ENCODE peak calls at places on chromosomes 12 and 14, in five cellular contexts. H, X, P, R and B are unnamed samples.

GRCh38 chr12:100789146-100789545 is 5.4 kb upstream of the ANO4 start:
- DNase-seq in H (no peak), X (no peak), P (no peak), R (no peak), B (no peak)

GRCh38 chr12:114500775-114501473 is 95.0 kb upstream of the TBX5 start:
- DNase-seq in X (no peak), P (no peak), H (no peak), R (no peak), B (no peak)

GRCh38 chr14:47675489-47676300 is at the start of gene MDGA2:
- DNase-seq in P (no peak), X (no peak), H (peak), R (no peak), B (peak)

GRCh38 chr14:101449114-101449513 is 112.2 kb upstream of the DIO3 start:
- DNase-seq in X (no peak), R (peak), P (no peak), H (no peak), B (no peak)

GRCh38 chr14:85342858-85343607 is 186.9 kb upstream of the FLRT2 start:
- DNase-seq in X (no peak), P (no peak), H (no peak), R (no peak), B (no peak)

GRCh38 chr12:32989705-32990104 is 93.1 kb upstream of the PKP2 start:
- DNase-seq in R (no peak), X (no peak), P (no peak), H (no peak), B (no peak)

GRCh38 chr14:68707496-68707895 is 85.4 kb downstream of the ZFP36L1 start:
- DNase-seq in X (no peak), R (no peak), P (no peak), H (no peak), B (no peak)

GRCh38 chr12:104342147-104342546 is 38.6 kb downstream of the EID3 start:
- DNase-seq in H (no peak), R (no peak), X (no peak), P (no peak), B (no peak)

GRCh38 chr12:67939611-67940010 is 49.6 kb upstream of the IFNG-AS1 start:
- DNase-seq in H (no peak), R (no peak), X (no peak), P (no peak), B (no peak)

GRCh38 chr14:29108908-29109307 is 342.3 kb downstream of the FOXG1 start:
- DNase-seq in P (no peak), X (no peak), R (no peak), H (no peak), B (no peak)

GRCh38 chr14:73233564-73233963 is 3.7 kb upstream of the PAPLN start:
- DNase-seq in H (no peak), R (no peak), X (no peak), P (no peak), B (no peak)

GRCh38 chr14:96997269-96997668 is 200.1 kb downstream of the VRK1 start:
- DNase-seq in P (no peak), H (no peak), R (no peak), X (no peak), B (no peak)

GRCh38 chr14:64768401-64769095 is 64.3 kb downstream of the PLEKHG3 start:
- DNase-seq in H (no peak), X (no peak), R (no peak), P (no peak), B (no peak)

GRCh38 chr14:76877871-76878270 is 51.7 kb downstream of the LRRC74A start:
- DNase-seq in H (no peak), X (no peak), R (no peak), P (no peak), B (no peak)

GRCh38 chr12:34394211-34395055 is 372.1 kb downstream of the ALG10 start:
- DNase-seq in R (no peak), X (no peak), P (no peak), H (no peak), B (peak)

GRCh38 chr14:34711169-34711568 is 3.2 kb downstream of the CFL2 start:
- DNase-seq in X (no peak), P (no peak), H (peak), R (no peak), B (no peak)

GRCh38 chr14:92945959-92946846 is 23.3 kb downstream of the CHGA start:
- DNase-seq in X (no peak), R (peak), P (no peak), H (no peak), B (peak)

GRCh38 chr12:3976351-3976938 is 103.2 kb upstream of the PARP11 start:
- DNase-seq in X (no peak), H (no peak), P (no peak), R (no peak), B (no peak)

GRCh38 chr14:70280931-70281330 is 78.6 kb downstream of the COX16 start:
- DNase-seq in H (no peak), R (no peak), P (no peak), X (no peak), B (no peak)

GRCh38 chr14:71113376-71113775 is 206.1 kb downstream of the PCNX1 start:
- DNase-seq in X (no peak), H (no peak), P (no peak), R (no peak), B (no peak)

GRCh38 chr14:97298331-97298730 is 501.1 kb downstream of the VRK1 start:
- DNase-seq in P (no peak), R (no peak), X (no peak), H (no peak), B (no peak)

GRCh38 chr14:65949711-65950516 is 536.3 kb upstream of the CCDC196 start:
- DNase-seq in X (no peak), H (no peak), P (no peak), R (peak), B (peak)

GRCh38 chr12:50786498-50787231 is 22.8 kb downstream of the ATF1 start:
- DNase-seq in X (no peak), H (no peak), P (no peak), R (peak), B (no peak)

GRCh38 chr14:75254381-75254821 is 24.2 kb upstream of the FOS start:
- DNase-seq in R (peak), X (no peak), P (no peak), H (no peak), B (peak)

GRCh38 chr12:12599750-12600643 is 11.7 kb upstream of the CREBL2 start:
- DNase-seq in H (no peak), P (no peak), X (no peak), R (no peak), B (no peak)

GRCh38 chr14:100416921-100417451 is 93.8 kb downstream of the SLC25A47 start:
- DNase-seq in X (no peak), H (no peak), R (no peak), P (no peak), B (peak)

GRCh38 chr12:1103632-1104031 is 112.6 kb downstream of the ERC1 start:
- DNase-seq in H (no peak), R (no peak), X (no peak), P (no peak), B (no peak)

GRCh38 chr14:75409425-75410205 is 18.2 kb upstream of the JDP2 start:
- DNase-seq in P (no peak), H (no peak), R (no peak), X (no peak), B (no peak)

GRCh38 chr12:4994622-4995021 is 49.1 kb upstream of the KCNA5 start:
- DNase-seq in H (no peak), P (no peak), R (no peak), X (no peak), B (no peak)

GRCh38 chr12:93908846-93909592 is 231.8 kb downstream of the CRADD start:
- DNase-seq in P (no peak), R (no peak), X (no peak), H (no peak), B (no peak)

GRCh38 chr12:42696424-42697149 is 107.0 kb upstream of the PRICKLE1 start:
- DNase-seq in X (no peak), R (no peak), H (no peak), P (no peak), B (no peak)

GRCh38 chr12:52942056-52942913 is 6.6 kb upstream of the KRT18 start:
- DNase-seq in X (no peak), P (no peak), R (no peak), H (no peak), B (no peak)